ENCODE peak calls at places on chromosomes 11 and 22, in six cellular contexts. P is ecto neural progenitor cell; T is ELF-1; Y is CD8-positive, alpha-beta memory T cell; C is caudate nucleus; S is left lobe of liver. R is an unnamed sample.

GRCh38 chr11:10326080-10326964 is 21.4 kb downstream of the ADM start:
- DNase-seq in P (no peak), T (peak; percentile 35), Y (no peak), C (no peak), S (peak; percentile 95), R (no peak)

GRCh38 chr11:128789497-128790080 is 77.5 kb downstream of the KCNJ1 start:
- DNase-seq in P (no peak), T (no peak), Y (no peak), C (no peak), S (no peak), R (no peak)

GRCh38 chr11:1120532-1121342 is 37.0 kb upstream of the MUC5AC start:
- DNase-seq in P (peak; percentile 42), T (no peak), Y (no peak), C (no peak), S (no peak), R (no peak)

GRCh38 chr22:41902016-41902415 is 12.9 kb downstream of the SHISA8 start:
- DNase-seq in P (no peak), T (no peak), Y (no peak), C (no peak), S (no peak), R (no peak)

GRCh38 chr22:50271011-50271394 is 823 bp upstream of the MAPK11 start:
- DNase-seq in P (no peak), T (no peak), Y (no peak), C (no peak), S (no peak), R (no peak)

GRCh38 chr11:69912911-69913451 is 93.8 kb upstream of the FGF3 start:
- DNase-seq in P (peak; percentile 49), T (no peak), Y (no peak), C (no peak), S (peak; percentile 41), R (no peak)

GRCh38 chr22:24997023-24997422 is 44.5 kb downstream of the KIAA1671 start:
- DNase-seq in P (no peak), T (no peak), Y (no peak), C (no peak), S (no peak), R (no peak)

GRCh38 chr11:79100093-79100704 is 340.6 kb downstream of the TENM4 start:
- DNase-seq in P (peak; percentile 66), T (peak; percentile 59), Y (no peak), C (no peak), S (no peak), R (no peak)

GRCh38 chr11:27718853-27719574 is 18.8 kb upstream of the BDNF start:
- DNase-seq in P (peak; percentile 87), T (peak; percentile 95), Y (no peak), C (no peak), S (no peak), R (no peak)

GRCh38 chr11:10302294-10302743 is 2.6 kb upstream of the ADM start:
- DNase-seq in P (no peak), T (peak; percentile 39), Y (no peak), C (no peak), S (no peak), R (no peak)

GRCh38 chr11:120526241-120526640 is 14.7 kb downstream of the GRIK4 start:
- DNase-seq in P (no peak), T (no peak), Y (no peak), C (no peak), S (no peak), R (no peak)

GRCh38 chr11:4957396-4957795 is 1.9 kb upstream of the OR51A2 start:
- DNase-seq in P (no peak), T (no peak), Y (no peak), C (no peak), S (no peak), R (no peak)

GRCh38 chr22:25774575-25775026 is 32.6 kb downstream of the MYO18B start:
- DNase-seq in P (peak; percentile 77), T (peak; percentile 58), Y (no peak), C (no peak), S (no peak), R (no peak)

GRCh38 chr11:63501236-63501635 is 4.6 kb upstream of the LGALS12 start:
- DNase-seq in P (no peak), T (no peak), Y (no peak), C (no peak), S (no peak), R (no peak)

GRCh38 chr22:20976291-20976877 is 5.7 kb upstream of the LZTR1 start:
- DNase-seq in P (no peak), T (no peak), Y (no peak), C (no peak), S (no peak), R (no peak)

GRCh38 chr11:44138286-44138685 is 42.8 kb downstream of the EXT2 start:
- DNase-seq in P (no peak), T (no peak), Y (no peak), C (no peak), S (no peak), R (no peak)

GRCh38 chr11:66336234-66337102 is at the start of gene RIN1:
- DNase-seq in P (peak; percentile 81), T (peak; percentile 79), Y (peak; percentile 35), C (peak; percentile 72), S (no peak), R (no peak)

GRCh38 chr11:46827995-46828394 is 18.1 kb downstream of the CKAP5 start:
- DNase-seq in P (no peak), T (no peak), Y (no peak), C (no peak), S (no peak), R (no peak)

GRCh38 chr11:46916669-46917108 is 1.7 kb downstream of the LRP4 start:
- DNase-seq in P (peak; percentile 73), T (peak; percentile 75), Y (no peak), C (peak; percentile 30), S (no peak), R (no peak)

GRCh38 chr11:114255289-114255688 is 40.9 kb upstream of the NNMT start:
- DNase-seq in P (no peak), T (no peak), Y (no peak), C (no peak), S (no peak), R (no peak)

GRCh38 chr22:49305966-49306631 is 521.6 kb downstream of the BRD1 start:
- DNase-seq in P (peak; percentile 28), T (no peak), Y (no peak), C (no peak), S (peak; percentile 31), R (peak; percentile 40)

GRCh38 chr22:22060200-22061084 is 77.9 kb upstream of the TOP3B start:
- DNase-seq in P (peak; percentile 84), T (peak; percentile 75), Y (peak; percentile 39), C (peak; percentile 54), S (peak; percentile 73), R (no peak)

GRCh38 chr11:72985645-72986044 is 156.5 kb downstream of the FCHSD2 start:
- DNase-seq in P (no peak), T (no peak), Y (no peak), C (no peak), S (no peak), R (no peak)